ENCODE peak calls at places on chromosomes 5 and 9, in seven cellular contexts. One of them, this sample, is unnamed.

GRCh38 chr5:4233671-4234070 is 638.0 kb downstream of the IRX1 start:
- DNase-seq in GM10248: no peak
- DNase-seq in psoas muscle: no peak
- DNase-seq in left ventricle myocardium superior: no peak
- DNase-seq in stimulated activated CD4-positive, alpha-beta T cell treated with anti-CD3 and anti-CD28 coated beads, Interleukin-4, amount 100 ng/mL, for 4 hours: no peak
- DNase-seq in activated CD4-positive, alpha-beta T cell treated with anti-CD3 and anti-CD28 coated beads, Interleukin-2, amount 50 U/mL, for 48 hours: no peak
- DNase-seq in NCI-H1436: no peak
- DNase-seq in this sample: no peak

GRCh38 chr9:70668751-70669150 is 254.3 kb upstream of the KLF9 start:
- DNase-seq in stimulated activated CD4-positive, alpha-beta T cell treated with anti-CD3 and anti-CD28 coated beads, Interleukin-4, amount 100 ng/mL, for 4 hours: no peak
- DNase-seq in GM10248: no peak
- DNase-seq in NCI-H1436: no peak
- DNase-seq in left ventricle myocardium superior: no peak
- DNase-seq in activated CD4-positive, alpha-beta T cell treated with anti-CD3 and anti-CD28 coated beads, Interleukin-2, amount 50 U/mL, for 48 hours: no peak
- DNase-seq in psoas muscle: no peak
- DNase-seq in this sample: no peak

GRCh38 chr5:58322453-58322852 is 137.4 kb downstream of the PLK2 start:
- DNase-seq in NCI-H1436: no peak
- DNase-seq in left ventricle myocardium superior: no peak
- DNase-seq in activated CD4-positive, alpha-beta T cell treated with anti-CD3 and anti-CD28 coated beads, Interleukin-2, amount 50 U/mL, for 48 hours: no peak
- DNase-seq in psoas muscle: no peak
- DNase-seq in GM10248: no peak
- DNase-seq in stimulated activated CD4-positive, alpha-beta T cell treated with anti-CD3 and anti-CD28 coated beads, Interleukin-4, amount 100 ng/mL, for 4 hours: no peak
- DNase-seq in this sample: no peak

GRCh38 chr9:80881350-80881749 is 808.0 kb downstream of the TLE1 start:
- DNase-seq in GM10248: no peak
- DNase-seq in psoas muscle: no peak
- DNase-seq in NCI-H1436: no peak
- DNase-seq in activated CD4-positive, alpha-beta T cell treated with anti-CD3 and anti-CD28 coated beads, Interleukin-2, amount 50 U/mL, for 48 hours: no peak
- DNase-seq in left ventricle myocardium superior: no peak
- DNase-seq in stimulated activated CD4-positive, alpha-beta T cell treated with anti-CD3 and anti-CD28 coated beads, Interleukin-4, amount 100 ng/mL, for 4 hours: no peak
- DNase-seq in this sample: no peak

GRCh38 chr9:95280745-95281144 is 36.8 kb downstream of the FANCC start:
- DNase-seq in GM10248: no peak
- DNase-seq in left ventricle myocardium superior: no peak
- DNase-seq in NCI-H1436: no peak
- DNase-seq in activated CD4-positive, alpha-beta T cell treated with anti-CD3 and anti-CD28 coated beads, Interleukin-2, amount 50 U/mL, for 48 hours: no peak
- DNase-seq in stimulated activated CD4-positive, alpha-beta T cell treated with anti-CD3 and anti-CD28 coated beads, Interleukin-4, amount 100 ng/mL, for 4 hours: no peak
- DNase-seq in psoas muscle: no peak
- DNase-seq in this sample: no peak

GRCh38 chr5:170353946-170354345 is 35.2 kb downstream of the KCNMB1 start:
- DNase-seq in psoas muscle: no peak
- DNase-seq in left ventricle myocardium superior: peak
- DNase-seq in NCI-H1436: no peak
- DNase-seq in stimulated activated CD4-positive, alpha-beta T cell treated with anti-CD3 and anti-CD28 coated beads, Interleukin-4, amount 100 ng/mL, for 4 hours: no peak
- DNase-seq in activated CD4-positive, alpha-beta T cell treated with anti-CD3 and anti-CD28 coated beads, Interleukin-2, amount 50 U/mL, for 48 hours: no peak
- DNase-seq in GM10248: no peak
- DNase-seq in this sample: peak

GRCh38 chr9:92715488-92716231 is 45.7 kb upstream of the IPPK start:
- DNase-seq in psoas muscle: peak
- DNase-seq in left ventricle myocardium superior: peak
- DNase-seq in activated CD4-positive, alpha-beta T cell treated with anti-CD3 and anti-CD28 coated beads, Interleukin-2, amount 50 U/mL, for 48 hours: no peak
- DNase-seq in NCI-H1436: no peak
- DNase-seq in GM10248: no peak
- DNase-seq in stimulated activated CD4-positive, alpha-beta T cell treated with anti-CD3 and anti-CD28 coated beads, Interleukin-4, amount 100 ng/mL, for 4 hours: no peak
- DNase-seq in this sample: no peak

GRCh38 chr9:6272229-6272597 is 56.0 kb upstream of the TPD52L3 start:
- DNase-seq in left ventricle myocardium superior: no peak
- DNase-seq in stimulated activated CD4-positive, alpha-beta T cell treated with anti-CD3 and anti-CD28 coated beads, Interleukin-4, amount 100 ng/mL, for 4 hours: no peak
- DNase-seq in psoas muscle: no peak
- DNase-seq in GM10248: no peak
- DNase-seq in activated CD4-positive, alpha-beta T cell treated with anti-CD3 and anti-CD28 coated beads, Interleukin-2, amount 50 U/mL, for 48 hours: no peak
- DNase-seq in NCI-H1436: no peak
- DNase-seq in this sample: no peak

GRCh38 chr5:114857951-114858401 is 311.7 kb downstream of the TRIM36 start:
- DNase-seq in GM10248: no peak
- DNase-seq in left ventricle myocardium superior: peak
- DNase-seq in NCI-H1436: no peak
- DNase-seq in activated CD4-positive, alpha-beta T cell treated with anti-CD3 and anti-CD28 coated beads, Interleukin-2, amount 50 U/mL, for 48 hours: no peak
- DNase-seq in psoas muscle: peak
- DNase-seq in stimulated activated CD4-positive, alpha-beta T cell treated with anti-CD3 and anti-CD28 coated beads, Interleukin-4, amount 100 ng/mL, for 4 hours: no peak
- DNase-seq in this sample: no peak

GRCh38 chr5:139388198-139388821 is 1.4 kb downstream of the MZB1 start:
- DNase-seq in stimulated activated CD4-positive, alpha-beta T cell treated with anti-CD3 and anti-CD28 coated beads, Interleukin-4, amount 100 ng/mL, for 4 hours: no peak
- DNase-seq in psoas muscle: no peak
- DNase-seq in NCI-H1436: peak
- DNase-seq in activated CD4-positive, alpha-beta T cell treated with anti-CD3 and anti-CD28 coated beads, Interleukin-2, amount 50 U/mL, for 48 hours: no peak
- DNase-seq in GM10248: no peak
- DNase-seq in left ventricle myocardium superior: no peak
- DNase-seq in this sample: peak

GRCh38 chr9:91034976-91035824 is 233.6 kb downstream of the SYK start:
- DNase-seq in left ventricle myocardium superior: no peak
- DNase-seq in psoas muscle: no peak
- DNase-seq in activated CD4-positive, alpha-beta T cell treated with anti-CD3 and anti-CD28 coated beads, Interleukin-2, amount 50 U/mL, for 48 hours: no peak
- DNase-seq in stimulated activated CD4-positive, alpha-beta T cell treated with anti-CD3 and anti-CD28 coated beads, Interleukin-4, amount 100 ng/mL, for 4 hours: no peak
- DNase-seq in GM10248: peak
- DNase-seq in NCI-H1436: no peak
- DNase-seq in this sample: no peak

GRCh38 chr5:134007581-134008256 is 2.9 kb upstream of the VDAC1 start:
- DNase-seq in activated CD4-positive, alpha-beta T cell treated with anti-CD3 and anti-CD28 coated beads, Interleukin-2, amount 50 U/mL, for 48 hours: no peak
- DNase-seq in GM10248: no peak
- DNase-seq in psoas muscle: peak
- DNase-seq in stimulated activated CD4-positive, alpha-beta T cell treated with anti-CD3 and anti-CD28 coated beads, Interleukin-4, amount 100 ng/mL, for 4 hours: no peak
- DNase-seq in NCI-H1436: no peak
- DNase-seq in left ventricle myocardium superior: no peak
- DNase-seq in this sample: no peak

GRCh38 chr9:133752739-133753446 is 14.7 kb upstream of the SARDH start:
- DNase-seq in stimulated activated CD4-positive, alpha-beta T cell treated with anti-CD3 and anti-CD28 coated beads, Interleukin-4, amount 100 ng/mL, for 4 hours: no peak
- DNase-seq in activated CD4-positive, alpha-beta T cell treated with anti-CD3 and anti-CD28 coated beads, Interleukin-2, amount 50 U/mL, for 48 hours: no peak
- DNase-seq in GM10248: no peak
- DNase-seq in NCI-H1436: no peak
- DNase-seq in psoas muscle: no peak
- DNase-seq in left ventricle myocardium superior: no peak
- DNase-seq in this sample: no peak

GRCh38 chr5:155049569-155050383 is 36.2 kb downstream of the KIF4B start:
- DNase-seq in psoas muscle: no peak
- DNase-seq in GM10248: no peak
- DNase-seq in activated CD4-positive, alpha-beta T cell treated with anti-CD3 and anti-CD28 coated beads, Interleukin-2, amount 50 U/mL, for 48 hours: no peak
- DNase-seq in stimulated activated CD4-positive, alpha-beta T cell treated with anti-CD3 and anti-CD28 coated beads, Interleukin-4, amount 100 ng/mL, for 4 hours: no peak
- DNase-seq in left ventricle myocardium superior: no peak
- DNase-seq in NCI-H1436: no peak
- DNase-seq in this sample: no peak

GRCh38 chr5:25405850-25406249 is 761.1 kb upstream of the CDH10 start:
- DNase-seq in left ventricle myocardium superior: no peak
- DNase-seq in activated CD4-positive, alpha-beta T cell treated with anti-CD3 and anti-CD28 coated beads, Interleukin-2, amount 50 U/mL, for 48 hours: no peak
- DNase-seq in GM10248: no peak
- DNase-seq in psoas muscle: no peak
- DNase-seq in NCI-H1436: no peak
- DNase-seq in stimulated activated CD4-positive, alpha-beta T cell treated with anti-CD3 and anti-CD28 coated beads, Interleukin-4, amount 100 ng/mL, for 4 hours: no peak
- DNase-seq in this sample: no peak

GRCh38 chr5:148084269-148084668 is 20.5 kb downstream of the SPINK5 start:
- DNase-seq in left ventricle myocardium superior: no peak
- DNase-seq in NCI-H1436: no peak
- DNase-seq in psoas muscle: no peak
- DNase-seq in stimulated activated CD4-positive, alpha-beta T cell treated with anti-CD3 and anti-CD28 coated beads, Interleukin-4, amount 100 ng/mL, for 4 hours: no peak
- DNase-seq in GM10248: no peak
- DNase-seq in activated CD4-positive, alpha-beta T cell treated with anti-CD3 and anti-CD28 coated beads, Interleukin-2, amount 50 U/mL, for 48 hours: no peak
- DNase-seq in this sample: no peak

GRCh38 chr9:93280661-93281259 is 96.8 kb downstream of the WNK2 start:
- DNase-seq in GM10248: no peak
- DNase-seq in psoas muscle: no peak
- DNase-seq in stimulated activated CD4-positive, alpha-beta T cell treated with anti-CD3 and anti-CD28 coated beads, Interleukin-4, amount 100 ng/mL, for 4 hours: no peak
- DNase-seq in NCI-H1436: no peak
- DNase-seq in left ventricle myocardium superior: no peak
- DNase-seq in activated CD4-positive, alpha-beta T cell treated with anti-CD3 and anti-CD28 coated beads, Interleukin-2, amount 50 U/mL, for 48 hours: no peak
- DNase-seq in this sample: no peak

GRCh38 chr5:132013711-132014110 is 2.3 kb upstream of the ACSL6 start:
- DNase-seq in activated CD4-positive, alpha-beta T cell treated with anti-CD3 and anti-CD28 coated beads, Interleukin-2, amount 50 U/mL, for 48 hours: peak
- DNase-seq in psoas muscle: no peak
- DNase-seq in GM10248: no peak
- DNase-seq in left ventricle myocardium superior: no peak
- DNase-seq in stimulated activated CD4-positive, alpha-beta T cell treated with anti-CD3 and anti-CD28 coated beads, Interleukin-4, amount 100 ng/mL, for 4 hours: no peak
- DNase-seq in NCI-H1436: no peak
- DNase-seq in this sample: no peak

GRCh38 chr5:41636605-41637004 is 126.2 kb upstream of the PLCXD3 start:
- DNase-seq in NCI-H1436: peak
- DNase-seq in stimulated activated CD4-positive, alpha-beta T cell treated with anti-CD3 and anti-CD28 coated beads, Interleukin-4, amount 100 ng/mL, for 4 hours: no peak
- DNase-seq in activated CD4-positive, alpha-beta T cell treated with anti-CD3 and anti-CD28 coated beads, Interleukin-2, amount 50 U/mL, for 48 hours: no peak
- DNase-seq in left ventricle myocardium superior: no peak
- DNase-seq in GM10248: no peak
- DNase-seq in psoas muscle: no peak
- DNase-seq in this sample: peak

GRCh38 chr9:90801507-90802289 is at the start of gene SYK:
- DNase-seq in stimulated activated CD4-positive, alpha-beta T cell treated with anti-CD3 and anti-CD28 coated beads, Interleukin-4, amount 100 ng/mL, for 4 hours: no peak
- DNase-seq in GM10248: peak
- DNase-seq in NCI-H1436: peak
- DNase-seq in psoas muscle: peak
- DNase-seq in activated CD4-positive, alpha-beta T cell treated with anti-CD3 and anti-CD28 coated beads, Interleukin-2, amount 50 U/mL, for 48 hours: peak
- DNase-seq in left ventricle myocardium superior: peak
- DNase-seq in this sample: peak

GRCh38 chr5:39040875-39041274 is 33.3 kb downstream of the RICTOR start:
- DNase-seq in psoas muscle: peak
- DNase-seq in GM10248: no peak
- DNase-seq in left ventricle myocardium superior: no peak
- DNase-seq in stimulated activated CD4-positive, alpha-beta T cell treated with anti-CD3 and anti-CD28 coated beads, Interleukin-4, amount 100 ng/mL, for 4 hours: no peak
- DNase-seq in activated CD4-positive, alpha-beta T cell treated with anti-CD3 and anti-CD28 coated beads, Interleukin-2, amount 50 U/mL, for 48 hours: no peak
- DNase-seq in NCI-H1436: no peak
- DNase-seq in this sample: peak

GRCh38 chr9:137034039-137034708 is 2.3 kb upstream of the FUT7 start:
- DNase-seq in psoas muscle: no peak
- DNase-seq in stimulated activated CD4-positive, alpha-beta T cell treated with anti-CD3 and anti-CD28 coated beads, Interleukin-4, amount 100 ng/mL, for 4 hours: no peak
- DNase-seq in activated CD4-positive, alpha-beta T cell treated with anti-CD3 and anti-CD28 coated beads, Interleukin-2, amount 50 U/mL, for 48 hours: no peak
- DNase-seq in left ventricle myocardium superior: peak
- DNase-seq in NCI-H1436: no peak
- DNase-seq in GM10248: no peak
- DNase-seq in this sample: no peak

GRCh38 chr5:143101134-143101533 is 302.4 kb downstream of the NR3C1 start:
- DNase-seq in activated CD4-positive, alpha-beta T cell treated with anti-CD3 and anti-CD28 coated beads, Interleukin-2, amount 50 U/mL, for 48 hours: no peak
- DNase-seq in stimulated activated CD4-positive, alpha-beta T cell treated with anti-CD3 and anti-CD28 coated beads, Interleukin-4, amount 100 ng/mL, for 4 hours: no peak
- DNase-seq in psoas muscle: no peak
- DNase-seq in NCI-H1436: no peak
- DNase-seq in GM10248: peak
- DNase-seq in left ventricle myocardium superior: no peak
- DNase-seq in this sample: no peak

GRCh38 chr5:66898241-66899039 is 298.2 kb downstream of the CD180 start:
- DNase-seq in psoas muscle: no peak
- DNase-seq in NCI-H1436: no peak
- DNase-seq in GM10248: no peak
- DNase-seq in activated CD4-positive, alpha-beta T cell treated with anti-CD3 and anti-CD28 coated beads, Interleukin-2, amount 50 U/mL, for 48 hours: no peak
- DNase-seq in stimulated activated CD4-positive, alpha-beta T cell treated with anti-CD3 and anti-CD28 coated beads, Interleukin-4, amount 100 ng/mL, for 4 hours: no peak
- DNase-seq in left ventricle myocardium superior: no peak
- DNase-seq in this sample: no peak

GRCh38 chr9:126499005-126499910 is 114.5 kb upstream of the LMX1B start:
- DNase-seq in GM10248: peak
- DNase-seq in psoas muscle: no peak
- DNase-seq in stimulated activated CD4-positive, alpha-beta T cell treated with anti-CD3 and anti-CD28 coated beads, Interleukin-4, amount 100 ng/mL, for 4 hours: no peak
- DNase-seq in NCI-H1436: peak
- DNase-seq in left ventricle myocardium superior: peak
- DNase-seq in activated CD4-positive, alpha-beta T cell treated with anti-CD3 and anti-CD28 coated beads, Interleukin-2, amount 50 U/mL, for 48 hours: peak
- DNase-seq in this sample: peak

GRCh38 chr5:102922839-102923477 is 167.9 kb downstream of the PAM start:
- DNase-seq in psoas muscle: no peak
- DNase-seq in activated CD4-positive, alpha-beta T cell treated with anti-CD3 and anti-CD28 coated beads, Interleukin-2, amount 50 U/mL, for 48 hours: no peak
- DNase-seq in left ventricle myocardium superior: no peak
- DNase-seq in NCI-H1436: no peak
- DNase-seq in GM10248: no peak
- DNase-seq in stimulated activated CD4-positive, alpha-beta T cell treated with anti-CD3 and anti-CD28 coated beads, Interleukin-4, amount 100 ng/mL, for 4 hours: no peak
- DNase-seq in this sample: no peak

GRCh38 chr5:43207601-43208000 is 15.6 kb downstream of the NIM1K start:
- DNase-seq in NCI-H1436: no peak
- DNase-seq in GM10248: no peak
- DNase-seq in stimulated activated CD4-positive, alpha-beta T cell treated with anti-CD3 and anti-CD28 coated beads, Interleukin-4, amount 100 ng/mL, for 4 hours: no peak
- DNase-seq in activated CD4-positive, alpha-beta T cell treated with anti-CD3 and anti-CD28 coated beads, Interleukin-2, amount 50 U/mL, for 48 hours: no peak
- DNase-seq in left ventricle myocardium superior: no peak
- DNase-seq in psoas muscle: no peak
- DNase-seq in this sample: no peak

GRCh38 chr5:141598389-141599360 is 20.1 kb downstream of the DIAPH1 start:
- DNase-seq in NCI-H1436: no peak
- DNase-seq in left ventricle myocardium superior: no peak
- DNase-seq in psoas muscle: no peak
- DNase-seq in GM10248: no peak
- DNase-seq in stimulated activated CD4-positive, alpha-beta T cell treated with anti-CD3 and anti-CD28 coated beads, Interleukin-4, amount 100 ng/mL, for 4 hours: no peak
- DNase-seq in activated CD4-positive, alpha-beta T cell treated with anti-CD3 and anti-CD28 coated beads, Interleukin-2, amount 50 U/mL, for 48 hours: no peak
- DNase-seq in this sample: no peak

GRCh38 chr5:443239-444151 is 519 bp downstream of the EXOC3 start:
- DNase-seq in activated CD4-positive, alpha-beta T cell treated with anti-CD3 and anti-CD28 coated beads, Interleukin-2, amount 50 U/mL, for 48 hours: peak
- DNase-seq in left ventricle myocardium superior: peak
- DNase-seq in NCI-H1436: no peak
- DNase-seq in psoas muscle: no peak
- DNase-seq in GM10248: peak
- DNase-seq in stimulated activated CD4-positive, alpha-beta T cell treated with anti-CD3 and anti-CD28 coated beads, Interleukin-4, amount 100 ng/mL, for 4 hours: peak
- DNase-seq in this sample: peak

GRCh38 chr5:72940082-72940481 is 15.8 kb upstream of the FCHO2 start:
- DNase-seq in left ventricle myocardium superior: no peak
- DNase-seq in GM10248: no peak
- DNase-seq in psoas muscle: no peak
- DNase-seq in stimulated activated CD4-positive, alpha-beta T cell treated with anti-CD3 and anti-CD28 coated beads, Interleukin-4, amount 100 ng/mL, for 4 hours: no peak
- DNase-seq in NCI-H1436: no peak
- DNase-seq in activated CD4-positive, alpha-beta T cell treated with anti-CD3 and anti-CD28 coated beads, Interleukin-2, amount 50 U/mL, for 48 hours: no peak
- DNase-seq in this sample: no peak

GRCh38 chr5:13505326-13505725 is 439.2 kb downstream of the DNAH5 start:
- DNase-seq in left ventricle myocardium superior: no peak
- DNase-seq in GM10248: no peak
- DNase-seq in activated CD4-positive, alpha-beta T cell treated with anti-CD3 and anti-CD28 coated beads, Interleukin-2, amount 50 U/mL, for 48 hours: no peak
- DNase-seq in stimulated activated CD4-positive, alpha-beta T cell treated with anti-CD3 and anti-CD28 coated beads, Interleukin-4, amount 100 ng/mL, for 4 hours: no peak
- DNase-seq in psoas muscle: no peak
- DNase-seq in NCI-H1436: no peak
- DNase-seq in this sample: no peak

GRCh38 chr5:52859619-52860018 is 71.9 kb downstream of the ITGA1 start:
- DNase-seq in left ventricle myocardium superior: no peak
- DNase-seq in psoas muscle: no peak
- DNase-seq in NCI-H1436: no peak
- DNase-seq in stimulated activated CD4-positive, alpha-beta T cell treated with anti-CD3 and anti-CD28 coated beads, Interleukin-4, amount 100 ng/mL, for 4 hours: no peak
- DNase-seq in GM10248: no peak
- DNase-seq in activated CD4-positive, alpha-beta T cell treated with anti-CD3 and anti-CD28 coated beads, Interleukin-2, amount 50 U/mL, for 48 hours: no peak
- DNase-seq in this sample: no peak

This sample was measured in NCI-H345.